ENCODE peak calls at places on chromosomes 4 and X, in five cellular contexts. A is ecto neural progenitor cell; N is HEK293T; Z is stimulated activated naive CD8-positive, alpha-beta T cell treated with anti-CD3 and anti-CD28 coated beads, Interleukin-15, amount 100 ng/mL, for 72 hours; E is NCI-H1417. J is an unnamed sample.

GRCh38 chr4:6963139-6963611 is 53.5 kb downstream of the TBC1D14 start:
- DNase-seq in A (no peak), N (no peak), Z (no peak), E (peak; percentile 72), J (peak; percentile 44)

GRCh38 chr4:101103381-101104142 is 243.8 kb downstream of the PPP3CA start:
- DNase-seq in A (no peak), N (no peak), Z (peak; percentile 10), E (no peak), J (peak; percentile 11)

GRCh38 chr4:146192060-146192459 is 16.5 kb downstream of the LSM6 start:
- DNase-seq in A (no peak), N (peak; percentile 12), Z (no peak), E (peak; percentile 41), J (no peak)

GRCh38 chr4:157514711-157515110 is 294.2 kb downstream of the GRIA2 start:
- DNase-seq in A (peak; percentile 53), N (peak; percentile 38), Z (no peak), E (peak; percentile 8), J (no peak)

GRCh38 chr4:114077610-114078009 is 98.2 kb upstream of the ARSJ start:
- DNase-seq in A (no peak), N (no peak), Z (no peak), E (no peak), J (no peak)

GRCh38 chr4:12439633-12440305 is 1011.1 kb upstream of the HS3ST1 start:
- DNase-seq in A (no peak), N (no peak), Z (no peak), E (no peak), J (no peak)

GRCh38 chr4:70863099-70863790 is 23.6 kb upstream of the GRSF1 start:
- DNase-seq in A (no peak), N (no peak), Z (peak; percentile 26), E (no peak), J (peak; percentile 28)

GRCh38 chrX:119194631-119195030 is 41.5 kb upstream of the PGRMC1 start:
- DNase-seq in A (no peak), N (peak; percentile 33), Z (no peak), E (peak; percentile 44), J (no peak)

GRCh38 chr4:6549445-6549844 is 25.5 kb upstream of the MAN2B2 start:
- DNase-seq in A (no peak), N (no peak), Z (no peak), E (peak; percentile 46), J (no peak)

GRCh38 chrX:69162466-69162865 is 2.8 kb downstream of the PJA1 start:
- DNase-seq in A (no peak), N (no peak), Z (peak; percentile 16), E (no peak), J (no peak)

GRCh38 chr4:57442834-57443291 is 332.7 kb upstream of the IGFBP7 start:
- DNase-seq in A (peak; percentile 64), N (peak; percentile 58), Z (no peak), E (peak; percentile 79), J (peak; percentile 16)

GRCh38 chrX:112147206-112147605 is 64.6 kb upstream of the TRPC5 start:
- DNase-seq in A (no peak), N (peak; percentile 58), Z (no peak), E (peak; percentile 46), J (no peak)

GRCh38 chr4:112348488-112349158 is 51.5 kb downstream of the ALPK1 start:
- DNase-seq in A (peak; percentile 81), N (peak; percentile 58), Z (no peak), E (peak; percentile 92), J (no peak)

GRCh38 chr4:33709247-33709646 is 2535.1 kb downstream of the ARAP2 start:
- DNase-seq in A (no peak), N (no peak), Z (no peak), E (no peak), J (no peak)

GRCh38 chr4:54819044-54819443 is 161.3 kb downstream of the KIT start:
- DNase-seq in A (no peak), N (no peak), Z (no peak), E (no peak), J (no peak)

GRCh38 chr4:15805583-15806517 is 27.7 kb downstream of the CD38 start:
- DNase-seq in A (no peak), N (peak; percentile 64), Z (peak; percentile 32), E (peak; percentile 79), J (no peak)

GRCh38 chr4:92381640-92382039 is 77.9 kb downstream of the GRID2 start:
- DNase-seq in A (no peak), N (no peak), Z (no peak), E (no peak), J (no peak)

GRCh38 chr4:95181446-95182306 is 367.1 kb downstream of the UNC5C start:
- DNase-seq in A (peak; percentile 84), N (no peak), Z (peak; percentile 22), E (peak; percentile 17), J (no peak)

GRCh38 chr4:72942565-72942964 is 127.0 kb downstream of the COX18 start:
- DNase-seq in A (no peak), N (no peak), Z (no peak), E (no peak), J (no peak)

GRCh38 chr4:604131-604530 is 21.2 kb upstream of the PDE6B start:
- DNase-seq in A (no peak), N (no peak), Z (peak; percentile 34), E (no peak), J (no peak)

GRCh38 chr4:26916195-26916594 is 55.6 kb downstream of the STIM2 start:
- DNase-seq in A (no peak), N (no peak), Z (no peak), E (no peak), J (no peak)

GRCh38 chr4:78483811-78484210 is 67.8 kb upstream of the ANXA3 start:
- DNase-seq in A (no peak), N (no peak), Z (no peak), E (no peak), J (no peak)

GRCh38 chr4:170087163-170087700 is 2.5 kb downstream of the AADAT start:
- DNase-seq in A (no peak), N (no peak), Z (no peak), E (no peak), J (no peak)

GRCh38 chr4:89438102-89438831 is 130.7 kb upstream of the GPRIN3 start:
- DNase-seq in A (peak; percentile 52), N (peak; percentile 59), Z (peak; percentile 41), E (peak; percentile 10), J (peak; percentile 39)

GRCh38 chrX:15674899-15675489 is 10.4 kb upstream of the CLTRN start:
- DNase-seq in A (peak; percentile 88), N (peak; percentile 83), Z (peak; percentile 86), E (peak; percentile 100), J (peak; percentile 84)

GRCh38 chr4:110799171-110799570 is 176.3 kb upstream of the PITX2 start:
- DNase-seq in A (no peak), N (no peak), Z (no peak), E (no peak), J (no peak)

GRCh38 chr4:184315675-184316359 is 98.1 kb upstream of the ENPP6 start:
- DNase-seq in A (no peak), N (no peak), Z (no peak), E (no peak), J (no peak)

GRCh38 chrX:1763294-1763693 is 148.4 kb downstream of the ASMT start:
- DNase-seq in A (no peak), N (no peak), Z (no peak), E (no peak), J (no peak)

GRCh38 chr4:65508169-65508568 is 162.1 kb downstream of the EPHA5 start:
- DNase-seq in A (no peak), N (peak; percentile 6), Z (no peak), E (no peak), J (no peak)

GRCh38 chr4:150515135-150515534 is 66.8 kb upstream of the MAB21L2 start:
- DNase-seq in A (no peak), N (no peak), Z (no peak), E (no peak), J (no peak)

GRCh38 chr4:102263024-102263787 is 82.1 kb downstream of the SLC39A8 start:
- DNase-seq in A (no peak), N (peak; percentile 39), Z (no peak), E (peak; percentile 80), J (peak; percentile 42)

GRCh38 chrX:38959736-38960534 is 158.7 kb downstream of the MID1IP1 start:
- DNase-seq in A (no peak), N (no peak), Z (no peak), E (no peak), J (no peak)

GRCh38 chrX:29318051-29318450 is 730.8 kb downstream of the IL1RAPL1 start:
- DNase-seq in A (no peak), N (no peak), Z (no peak), E (no peak), J (no peak)

GRCh38 chrX:154594491-154594890 is 9.6 kb downstream of the CTAG1A start:
- DNase-seq in A (no peak), N (peak; percentile 1), Z (no peak), E (no peak), J (no peak)

GRCh38 chr4:144809056-144809640 is 163.2 kb downstream of the HHIP start:
- DNase-seq in A (peak; percentile 43), N (no peak), Z (no peak), E (no peak), J (no peak)